ENCODE peak calls at places on chromosomes 11 and 22, in ten cellular contexts. D is SK-N-SH, V is AG04450, L is right atrium auricular region, X is OCI-LY7, U is psoas muscle, C is thoracic aorta, Q is bronchial epithelial cell, A is breast epithelium, H is pancreas. P is an unnamed sample.

GRCh38 chr11:99960536-99960935 is 726.6 kb upstream of the ARHGAP42 start:
- DNase-seq in L (no peak), V (no peak), Q (no peak), D (no peak), C (no peak), U (no peak), H (no peak), A (no peak), X (no peak), P (no peak)

GRCh38 chr22:27962268-27963191 is 43.5 kb upstream of the PITPNB start:
- DNase-seq in U (peak), L (no peak), Q (no peak), A (no peak), D (no peak), H (no peak), C (no peak), V (no peak), X (no peak), P (no peak)

GRCh38 chr11:72840780-72841179 is 26.6 kb downstream of the ATG16L2 start:
- DNase-seq in V (peak), H (no peak), D (no peak), U (no peak), L (no peak), C (no peak), Q (peak), X (no peak), A (no peak), P (peak)

GRCh38 chr11:35905901-35906661 is 37.8 kb upstream of the LDLRAD3 start:
- DNase-seq in U (no peak), X (no peak), C (no peak), H (no peak), A (no peak), D (no peak), L (no peak), V (no peak), Q (no peak), P (no peak)

GRCh38 chr11:77035041-77035440 is 843 bp downstream of the B3GNT6 start:
- DNase-seq in Q (no peak), D (no peak), A (no peak), L (no peak), V (no peak), C (no peak), X (no peak), U (no peak), H (no peak), P (no peak)

GRCh38 chr22:33883561-33883960 is 36.7 kb downstream of the LARGE1 start:
- DNase-seq in H (no peak), U (peak), X (no peak), C (no peak), A (no peak), D (no peak), Q (peak), V (no peak), L (no peak), P (no peak)

GRCh38 chr11:7540830-7541555 is 27.2 kb downstream of the PPFIBP2 start:
- DNase-seq in U (no peak), L (no peak), A (no peak), V (no peak), H (no peak), X (no peak), C (no peak), Q (peak), D (no peak), P (no peak)

GRCh38 chr11:12737024-12737423 is 62.8 kb downstream of the TEAD1 start:
- DNase-seq in U (no peak), V (no peak), L (no peak), X (no peak), Q (no peak), D (no peak), H (no peak), C (no peak), A (no peak), P (no peak)

GRCh38 chr11:27717377-27717776 is 17.1 kb upstream of the BDNF start:
- DNase-seq in U (no peak), V (no peak), A (no peak), H (no peak), D (peak), L (no peak), X (no peak), C (no peak), Q (no peak), P (no peak)

GRCh38 chr11:36508743-36509142 is 1.3 kb downstream of the TRAF6 start:
- DNase-seq in H (no peak), V (no peak), L (no peak), X (no peak), U (no peak), Q (no peak), C (no peak), A (no peak), D (peak), P (no peak)

GRCh38 chr11:5499671-5500070 is 10.1 kb downstream of the UBQLN3 start:
- DNase-seq in U (no peak), C (no peak), V (no peak), Q (no peak), H (no peak), D (no peak), X (no peak), L (no peak), A (no peak), P (no peak)

GRCh38 chr11:93663021-93663420 is 1.5 kb downstream of the CEP295 start:
- DNase-seq in V (no peak), U (no peak), C (no peak), H (no peak), D (no peak), Q (no peak), L (no peak), X (no peak), A (no peak), P (no peak)

GRCh38 chr11:6812391-6813005 is 13.0 kb upstream of the OR6A2 start:
- DNase-seq in L (no peak), D (peak), X (peak), U (no peak), V (no peak), A (no peak), C (no peak), Q (peak), H (no peak), P (no peak)

GRCh38 chr22:36328635-36329216 is 59.0 kb downstream of the MYH9 start:
- DNase-seq in A (peak), X (peak), C (peak), L (peak), H (peak), U (peak), V (peak), D (no peak), Q (peak), P (peak)

GRCh38 chr11:86249307-86250098 is 5.0 kb downstream of the EED start:
- DNase-seq in A (no peak), X (no peak), V (no peak), D (no peak), Q (no peak), H (no peak), L (no peak), C (no peak), U (no peak), P (no peak)

GRCh38 chr11:61897387-61898246 is 6.3 kb upstream of the FADS3 start:
- DNase-seq in A (peak), U (peak), H (peak), V (no peak), Q (peak), C (no peak), D (peak), X (peak), L (peak), P (no peak)

GRCh38 chr22:30275625-30276024 is 9.0 kb upstream of the OSM start:
- DNase-seq in L (no peak), X (peak), Q (peak), H (no peak), A (no peak), D (no peak), U (no peak), V (no peak), C (no peak), P (no peak)

GRCh38 chr22:27477171-27477570 is 324.4 kb downstream of the MN1 start:
- DNase-seq in U (no peak), A (no peak), L (no peak), H (no peak), Q (no peak), D (no peak), C (no peak), V (no peak), X (no peak), P (no peak)

GRCh38 chr22:39309881-39310714 is 9.3 kb downstream of the RPL3 start:
- DNase-seq in U (no peak), V (no peak), D (no peak), Q (peak), L (no peak), H (no peak), A (peak), X (peak), C (no peak), P (no peak)

GRCh38 chr11:76025817-76026216 is 180.5 kb downstream of the WNT11 start:
- DNase-seq in U (no peak), D (no peak), X (no peak), Q (no peak), C (no peak), V (no peak), A (no peak), H (no peak), L (no peak), P (no peak)

GRCh38 chr11:22407899-22408298 is 69.7 kb downstream of the SLC17A6 start:
- DNase-seq in Q (no peak), U (no peak), V (no peak), L (no peak), H (no peak), C (no peak), X (no peak), D (no peak), A (no peak), P (no peak)

GRCh38 chr22:19404676-19405075 is 26.9 kb downstream of the HIRA start:
- DNase-seq in U (no peak), D (no peak), A (no peak), Q (no peak), L (no peak), C (no peak), H (no peak), V (no peak), X (no peak), P (no peak)

GRCh38 chr11:95140397-95141030 is 50.9 kb downstream of the ENDOD1 start:
- DNase-seq in H (no peak), V (no peak), X (no peak), Q (peak), U (no peak), A (no peak), D (no peak), C (no peak), L (no peak), P (no peak)

GRCh38 chr11:114773541-114774338 is 95.4 kb downstream of the NXPE2 start:
- DNase-seq in D (no peak), C (no peak), Q (no peak), X (no peak), L (no peak), A (no peak), H (no peak), V (no peak), U (no peak), P (no peak)

GRCh38 chr22:39763276-39763675 is 130.3 kb downstream of the ENTHD1 start:
- DNase-seq in Q (no peak), H (no peak), A (no peak), D (no peak), C (no peak), U (no peak), L (no peak), X (no peak), V (no peak), P (no peak)

GRCh38 chr11:69637956-69638871 is 2.7 kb upstream of the CCND1 start:
- DNase-seq in A (no peak), L (no peak), D (peak), V (no peak), U (no peak), X (no peak), C (no peak), Q (peak), H (peak), P (no peak)

GRCh38 chr11:9688716-9689511 is 25.0 kb downstream of the SWAP70 start:
- DNase-seq in X (peak), D (peak), A (no peak), U (no peak), Q (peak), C (no peak), V (peak), L (no peak), H (no peak), P (peak)

GRCh38 chr11:5476184-5476819 is 12.2 kb upstream of the OR52D1 start:
- DNase-seq in X (peak), D (peak), A (no peak), U (no peak), L (no peak), C (no peak), Q (peak), V (peak), H (peak), P (no peak)

GRCh38 chr11:130666781-130667251 is 218.4 kb downstream of the ADAMTS15 start:
- DNase-seq in V (no peak), A (no peak), Q (no peak), H (no peak), U (no peak), C (no peak), X (no peak), D (no peak), L (no peak), P (no peak)

GRCh38 chr11:133168016-133168415 is 364.3 kb downstream of the OPCML start:
- DNase-seq in Q (no peak), V (no peak), H (no peak), L (no peak), X (no peak), D (no peak), A (no peak), U (no peak), C (no peak), P (no peak)

GRCh38 chr11:133164986-133165385 is 367.3 kb downstream of the OPCML start:
- DNase-seq in C (no peak), V (no peak), D (no peak), Q (no peak), X (no peak), A (no peak), H (no peak), U (no peak), L (no peak), P (no peak)

GRCh38 chr11:133162228-133162627 is 370.1 kb downstream of the OPCML start:
- DNase-seq in D (no peak), H (peak), Q (no peak), A (no peak), X (no peak), C (no peak), U (no peak), L (no peak), V (no peak), P (no peak)

GRCh38 chr11:133160754-133161153 is 371.5 kb downstream of the OPCML start:
- DNase-seq in C (no peak), X (no peak), L (no peak), H (no peak), V (no peak), A (no peak), U (no peak), Q (no peak), D (no peak), P (no peak)

GRCh38 chr11:133163463-133164419 is 368.6 kb downstream of the OPCML start:
- DNase-seq in L (no peak), U (no peak), D (peak), A (no peak), H (no peak), C (no peak), V (peak), Q (peak), X (peak), P (no peak)
- TF ChIP-seq CTCF in L (peak), U (peak), D (peak), A (peak), H (peak), C (peak), V (peak), Q (peak), X (peak), P (peak)

DNA sequence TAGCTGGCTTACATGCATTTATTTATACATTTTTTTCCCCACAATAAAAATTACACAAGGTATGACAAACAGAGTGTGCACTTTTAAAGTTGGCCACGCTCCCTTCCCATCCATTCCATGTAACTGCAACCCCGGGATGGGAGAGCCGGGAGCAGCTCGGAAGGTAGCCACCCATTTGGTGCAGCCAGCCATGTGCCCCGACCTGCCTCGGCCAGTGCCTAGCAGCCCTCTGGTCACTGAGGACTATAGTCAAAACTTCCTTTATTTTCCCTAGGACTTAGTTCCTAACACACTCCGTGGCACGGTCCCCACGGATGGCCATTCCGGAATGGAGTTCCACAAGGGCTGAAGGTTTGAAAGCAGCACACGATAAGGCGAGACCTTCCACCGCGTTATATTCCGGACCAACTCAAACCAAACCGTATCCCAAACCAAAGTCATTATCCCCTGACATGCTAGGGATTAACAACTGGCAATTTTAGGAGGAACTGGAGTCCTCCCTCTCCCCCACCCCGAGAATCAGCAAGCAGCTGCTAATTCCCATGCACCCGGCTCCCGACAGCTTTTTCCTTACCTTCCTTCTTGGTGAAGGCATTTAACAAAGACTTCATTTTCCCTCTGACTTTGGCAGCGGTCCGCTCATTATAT is 426.4 kb downstream of the SHANK2 start:
- DNase-seq in U (no peak), L (no peak), X (no peak), A (no peak), H (no peak), D (peak), Q (no peak), V (no peak), C (no peak), P (no peak)
- H3K4me3 ChIP-seq in U (peak), L (peak), X (no peak), A (peak), H (peak), D (peak), Q (no peak), V (no peak), C (no peak), P (no peak)

GRCh38 chr11:108958446-108959123 is 293.7 kb downstream of the DDX10 start:
- DNase-seq in V (no peak), D (peak), X (no peak), H (no peak), A (no peak), L (no peak), U (no peak), C (no peak), Q (peak), P (no peak)
- TF ChIP-seq CTCF in V (no peak), D (peak), X (no peak), H (no peak), A (no peak), L (no peak), U (no peak), C (no peak), Q (no peak), P (no peak)

DNA sequence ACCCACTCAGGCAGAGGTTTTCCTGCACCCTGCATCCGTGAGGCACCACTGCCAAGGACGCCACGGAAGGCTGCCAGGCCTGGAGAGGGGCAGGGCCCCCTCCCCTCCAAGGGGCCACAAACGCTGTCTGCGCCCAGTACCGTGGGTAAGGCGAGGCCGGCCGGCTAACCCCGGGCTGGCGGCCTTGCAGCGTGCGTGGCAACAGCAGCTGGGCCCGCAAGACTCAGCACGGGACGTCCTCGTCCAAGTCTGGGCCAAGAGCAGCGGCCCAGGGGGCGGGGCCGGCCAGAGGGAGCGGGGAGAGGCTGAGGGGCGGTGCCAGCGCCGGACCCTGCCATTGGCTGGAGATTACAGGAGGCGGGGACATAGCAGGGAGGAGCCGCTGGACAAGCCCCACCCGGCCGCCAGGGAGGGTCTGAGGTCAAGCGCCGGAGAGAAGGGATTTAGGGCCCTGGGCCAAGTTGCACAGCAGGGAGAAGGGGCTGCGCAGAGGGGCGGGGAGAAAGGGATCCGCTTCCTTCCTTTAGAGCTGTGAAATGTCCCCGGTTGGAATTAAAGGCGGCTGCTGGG is 16.0 kb downstream of the SLC43A1 start:
- DNase-seq in L (peak), C (peak), H (peak), Q (peak), X (no peak), D (peak), A (peak), U (peak), V (peak), P (peak)
- H3K4me3 ChIP-seq in L (peak), C (peak), H (peak), Q (peak), X (no peak), D (peak), A (peak), U (peak), V (peak), P (peak)

GRCh38 chr11:120432056-120433018 is 79.2 kb upstream of the GRIK4 start:
- DNase-seq in D (no peak), Q (peak), X (no peak), L (no peak), V (peak), A (peak), C (peak), H (no peak), U (no peak), P (peak)

DNA sequence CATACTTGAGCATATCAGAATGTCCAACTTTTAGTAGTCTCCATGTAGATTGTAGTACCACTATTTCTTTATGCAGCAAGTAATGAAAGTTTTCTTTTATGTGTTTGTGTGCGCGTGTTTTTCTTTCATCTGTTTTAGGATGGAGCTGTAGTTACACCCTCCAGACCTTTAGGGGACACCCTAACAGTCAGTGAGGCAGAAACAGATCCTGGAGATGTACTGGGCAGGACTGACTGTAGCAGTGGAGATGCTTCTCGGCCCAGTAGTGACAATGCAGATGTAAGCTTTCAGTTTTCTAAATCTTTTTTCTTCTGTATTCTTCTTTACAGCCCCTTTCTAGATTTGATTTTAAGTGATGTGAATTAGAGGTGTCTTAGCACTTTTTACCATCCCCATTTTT is 79.9 kb upstream of the GRIK4 start:
- DNase-seq in U (no peak), D (peak), V (peak), X (peak), A (no peak), Q (peak), H (no peak), L (no peak), C (no peak), P (peak)
- TF ChIP-seq CTCF in U (peak), D (peak), V (peak), X (peak), A (peak), Q (peak), H (no peak), L (peak), C (no peak), P (peak)

GRCh38 chr11:101126551-101127347 is 2.9 kb downstream of the PGR start:
- DNase-seq in X (no peak), C (no peak), H (no peak), V (no peak), A (peak), L (peak), U (peak), Q (no peak), D (no peak), P (no peak)

GRCh38 chr11:101128571-101129202 is 926 bp downstream of the PGR start:
- DNase-seq in A (no peak), X (no peak), V (no peak), L (no peak), Q (no peak), C (no peak), D (peak), H (no peak), U (peak), P (no peak)

GRCh38 chr11:101129203-101129943 is at the start of gene PGR:
- DNase-seq in D (peak), V (no peak), L (peak), C (peak), U (peak), Q (no peak), A (peak), X (no peak), H (peak), P (no peak)

GRCh38 chr11:101127348-101127698 is 2.3 kb downstream of the PGR start:
- DNase-seq in V (no peak), Q (no peak), H (peak), D (no peak), X (no peak), A (peak), C (no peak), L (no peak), U (peak), P (no peak)

GRCh38 chr11:101127699-101128570 is 1.7 kb downstream of the PGR start:
- DNase-seq in C (no peak), V (no peak), Q (no peak), H (peak), U (peak), D (peak), L (peak), A (peak), X (no peak), P (no peak)
- H3K4me3 ChIP-seq in C (peak), V (peak), Q (peak), H (peak), U (peak), D (no peak), L (peak), A (peak), X (no peak), P (peak)

P was measured in retinal pigment epithelial cell.